ENCODE peak calls at places on chromosomes 6 and 20, in nine cellular contexts. J is brain microvascular endothelial cell, F is RWPE1, Y is body of pancreas, Q is caudate nucleus, Z is uterus, B is tibial artery, H is breast epithelium, R is substantia nigra. T is an unnamed sample.

GRCh38 chr6:93104195-93104817 is 315.1 kb downstream of the EPHA7 start:
- DNase-seq in J (no peak), F (no peak), Y (no peak), Q (no peak), Z (no peak), B (no peak), H (no peak), R (no peak), T (peak; percentile 1)

GRCh38 chr20:11355338-11355737 is 562.4 kb upstream of the BTBD3 start:
- DNase-seq in J (no peak), F (no peak), Y (no peak), Q (no peak), Z (no peak), B (no peak), H (no peak), R (no peak), T (no peak)

GRCh38 chr6:121694389-121695185 is 259.1 kb downstream of the GJA1 start:
- DNase-seq in J (peak; percentile 63), F (no peak), Y (no peak), Q (no peak), Z (no peak), B (no peak), H (no peak), R (no peak), T (no peak)

GRCh38 chr6:96939019-96939805 is 14.7 kb downstream of the KLHL32 start:
- DNase-seq in J (peak; percentile 71), F (peak; percentile 53), Y (no peak), Q (no peak), Z (no peak), B (no peak), H (no peak), R (no peak), T (peak; percentile 37)

GRCh38 chr6:18990313-18990978 is 603.3 kb downstream of the RNF144B start:
- DNase-seq in J (peak; percentile 49), F (peak; percentile 64), Y (peak; percentile 82), Q (no peak), Z (peak; percentile 50), B (no peak), H (peak; percentile 70), R (peak; percentile 45), T (peak; percentile 70)

GRCh38 chr6:146911635-146912034 is 292.6 kb upstream of the STXBP5 start:
- DNase-seq in J (no peak), F (no peak), Y (no peak), Q (no peak), Z (no peak), B (no peak), H (no peak), R (no peak), T (no peak)

GRCh38 chr6:170437719-170438401 is 115.2 kb downstream of the PSMB1 start:
- DNase-seq in J (no peak), F (no peak), Y (no peak), Q (no peak), Z (no peak), B (no peak), H (no peak), R (no peak), T (no peak)

GRCh38 chr20:62025394-62025793 is 40.3 kb downstream of the TAF4 start:
- DNase-seq in J (no peak), F (no peak), Y (no peak), Q (no peak), Z (no peak), B (no peak), H (no peak), R (no peak), T (no peak)

GRCh38 chr6:56547687-56548086 is 95.0 kb downstream of the DST start:
- DNase-seq in J (no peak), F (no peak), Y (no peak), Q (no peak), Z (no peak), B (no peak), H (no peak), R (no peak), T (no peak)

GRCh38 chr6:142883011-142883410 is 62.0 kb downstream of the HIVEP2 start:
- DNase-seq in J (no peak), F (no peak), Y (no peak), Q (no peak), Z (no peak), B (no peak), H (no peak), R (no peak), T (no peak)

GRCh38 chr20:51697119-51697826 is 70.9 kb downstream of the ATP9A start:
- DNase-seq in J (no peak), F (no peak), Y (no peak), Q (no peak), Z (no peak), B (no peak), H (no peak), R (no peak), T (no peak)

DNA sequence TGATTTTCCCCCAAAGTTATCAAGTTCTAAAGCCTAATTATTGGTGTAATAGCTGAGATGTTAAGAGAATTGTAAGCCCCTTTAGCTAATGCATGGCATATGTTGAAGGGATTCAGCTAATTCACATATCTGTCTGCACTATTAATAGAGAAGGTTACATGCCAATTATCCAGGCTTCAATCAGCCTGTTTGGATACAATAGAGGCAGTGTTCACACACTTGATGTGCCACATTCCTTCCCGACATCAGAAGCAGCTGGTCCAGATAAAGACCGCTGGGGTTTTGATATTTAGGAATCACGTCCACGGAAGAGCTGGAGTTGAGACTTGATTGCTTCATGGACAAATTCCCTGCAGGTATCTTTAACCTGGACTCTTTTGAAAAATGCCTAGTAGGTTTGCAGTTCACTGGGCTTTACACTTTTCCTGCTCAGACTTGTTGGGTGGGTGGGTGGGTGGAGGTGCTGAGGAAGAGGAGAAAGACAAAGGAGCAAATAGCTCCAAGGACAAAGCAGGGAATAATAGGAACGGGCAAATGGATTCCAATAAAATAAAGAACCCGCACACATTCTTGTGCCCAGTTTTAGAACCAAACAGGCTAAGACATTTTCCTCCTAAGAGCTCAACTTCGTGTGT is 142.6 kb upstream of the ZNF217 start:
- DNase-seq in J (no peak), F (no peak), Y (no peak), Q (no peak), Z (no peak), B (no peak), H (no peak), R (no peak), T (peak; percentile 10)
- H3K27ac ChIP-seq in J (peak overlapping the region; percentile 71), F (no peak overlapping the region), Y (peak overlapping the region; percentile 90), Q (no peak overlapping the region), Z (no peak overlapping the region), B (no peak overlapping the region), H (peak overlapping the region; percentile 33), R (no peak overlapping the region), T (peak overlapping the region; percentile 83)

GRCh38 chr20:18197382-18198070 is 59.9 kb downstream of the KAT14 start:
- DNase-seq in J (no peak), F (peak; percentile 78), Y (no peak), Q (no peak), Z (no peak), B (no peak), H (no peak), R (no peak), T (no peak)

DNA sequence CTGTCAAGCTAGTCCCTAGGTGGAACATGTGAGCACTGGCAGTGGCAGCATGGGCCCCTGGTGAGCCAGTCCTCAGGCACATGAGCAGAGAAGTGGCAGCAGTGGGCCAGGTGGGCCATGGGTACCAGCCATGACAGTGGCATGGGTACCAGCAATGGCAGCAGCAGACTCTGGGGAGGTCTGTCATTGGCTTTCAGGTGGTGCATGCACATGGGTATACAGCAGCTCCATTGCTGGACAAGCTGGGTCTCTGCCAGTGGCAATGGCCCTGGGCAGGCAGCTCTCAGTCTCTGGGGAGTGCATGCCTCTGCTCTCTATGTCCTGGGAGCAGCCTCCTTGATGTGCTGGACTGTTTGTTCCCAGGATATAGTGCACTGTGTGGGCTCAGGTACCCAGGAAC is 65.3 kb downstream of the KAT14 start:
- DNase-seq in J (no peak), F (no peak), Y (no peak), Q (no peak), Z (no peak), B (no peak), H (no peak), R (no peak), T (no peak)
- H3K27ac ChIP-seq in J (no peak overlapping the region), F (no peak overlapping the region), Y (no peak overlapping the region), Q (no peak overlapping the region), Z (no peak overlapping the region), B (no peak overlapping the region), H (no peak overlapping the region), R (no peak overlapping the region), T (no peak overlapping the region)

GRCh38 chr20:5658897-5659296 is 91.3 kb upstream of the SHLD1 start:
- DNase-seq in J (peak; percentile 93), F (peak; percentile 70), Y (peak; percentile 37), Q (no peak), Z (peak; percentile 67), B (peak; percentile 88), H (no peak), R (peak; percentile 10), T (no peak)

GRCh38 chr20:5665417-5665816 is 84.8 kb upstream of the SHLD1 start:
- DNase-seq in J (no peak), F (no peak), Y (no peak), Q (no peak), Z (no peak), B (no peak), H (no peak), R (no peak), T (no peak)

GRCh38 chr20:5662769-5663168 is 87.4 kb upstream of the SHLD1 start:
- DNase-seq in J (no peak), F (no peak), Y (no peak), Q (no peak), Z (no peak), B (no peak), H (no peak), R (no peak), T (no peak)

GRCh38 chr20:5660346-5660745 is 89.9 kb upstream of the SHLD1 start:
- DNase-seq in J (no peak), F (no peak), Y (no peak), Q (no peak), Z (no peak), B (no peak), H (no peak), R (no peak), T (no peak)

DNA sequence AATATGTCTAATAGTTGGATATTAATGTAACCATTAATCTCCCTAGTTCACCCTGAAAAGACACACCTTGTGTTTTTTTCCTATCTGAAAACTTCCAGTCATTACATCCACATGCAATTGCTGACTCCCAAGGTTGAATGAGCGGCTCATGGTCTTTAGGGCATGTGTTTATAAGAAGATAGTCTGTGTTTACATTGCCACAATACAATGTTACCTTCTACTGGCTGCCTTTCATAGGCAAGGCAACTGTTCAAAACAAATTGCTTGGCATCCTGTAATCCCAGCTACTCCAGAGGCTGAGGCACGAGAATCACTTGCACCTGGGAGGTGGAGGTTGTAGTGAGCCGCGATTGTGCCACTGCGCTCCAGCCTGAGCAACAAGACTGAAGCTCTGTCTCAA is 86.8 kb upstream of the SHLD1 start:
- DNase-seq in J (no peak), F (no peak), Y (no peak), Q (no peak), Z (no peak), B (no peak), H (no peak), R (no peak), T (no peak)
- H3K27ac ChIP-seq in J (no peak overlapping the region), F (no peak overlapping the region), Y (no peak overlapping the region), Q (no peak overlapping the region), Z (no peak overlapping the region), B (no peak overlapping the region), H (no peak overlapping the region), R (no peak overlapping the region), T (no peak overlapping the region)

DNA sequence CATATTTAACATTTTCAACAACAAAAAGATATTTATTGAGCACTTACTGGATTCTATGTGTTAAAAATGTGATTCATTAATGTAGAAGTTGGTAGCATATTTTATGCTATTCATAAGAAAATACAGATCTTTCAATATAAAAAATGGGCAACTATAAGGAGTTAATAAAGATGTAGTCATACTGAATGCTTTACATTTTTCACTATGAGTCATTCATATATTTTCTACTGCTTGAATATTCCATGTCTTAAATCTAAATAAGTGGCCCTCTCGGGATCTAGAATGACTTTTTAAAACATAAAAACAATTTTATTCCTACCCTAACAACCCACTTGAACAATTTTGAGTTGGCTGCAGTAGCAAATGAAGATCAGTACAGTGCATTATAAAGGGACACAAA is 362.1 kb downstream of the PHF3 start:
- DNase-seq in J (no peak), F (peak; percentile 11), Y (no peak), Q (no peak), Z (no peak), B (no peak), H (no peak), R (no peak), T (no peak)
- H3K27ac ChIP-seq in J (no peak overlapping the region), F (no peak overlapping the region), Y (no peak overlapping the region), Q (no peak overlapping the region), Z (no peak overlapping the region), B (no peak overlapping the region), H (no peak overlapping the region), R (no peak overlapping the region), T (no peak overlapping the region)

T was measured in SJSA1.